ENCODE peak calls at places on chromosomes 12 and 14, in seven cellular contexts. Q, Y, L, H, S, P and V are unnamed samples.

GRCh38 chr14:50320279-50320678 is 8.2 kb downstream of the DMAC2L start:
- DNase-seq in Q (no peak), Y (no peak), L (no peak), H (peak; percentile 37), S (no peak), P (peak; percentile 60), V (no peak)

GRCh38 chr12:11705010-11705409 is 55.5 kb downstream of the ETV6 start:
- DNase-seq in Q (no peak), Y (no peak), L (no peak), H (no peak), S (no peak), P (peak; percentile 92), V (no peak)

GRCh38 chr12:21330682-21331253 is 3.9 kb downstream of the SLCO1A2 start:
- DNase-seq in Q (no peak), Y (no peak), L (no peak), H (no peak), S (no peak), P (no peak), V (no peak)

GRCh38 chr12:48852734-48853168 is 788 bp upstream of the DDX23 start:
- DNase-seq in Q (no peak), Y (no peak), L (no peak), H (no peak), S (no peak), P (no peak), V (no peak)

GRCh38 chr12:53388932-53389331 is 9.0 kb downstream of the SP1 start:
- DNase-seq in Q (no peak), Y (no peak), L (no peak), H (no peak), S (no peak), P (no peak), V (no peak)

GRCh38 chr12:7642876-7643309 is 22.8 kb downstream of the APOBEC1 start:
- DNase-seq in Q (no peak), Y (no peak), L (no peak), H (no peak), S (no peak), P (peak; percentile 17), V (no peak)

GRCh38 chr12:123006977-123007376 is 26.5 kb downstream of the ARL6IP4 start:
- DNase-seq in Q (no peak), Y (no peak), L (peak; percentile 59), H (no peak), S (no peak), P (no peak), V (no peak)

GRCh38 chr12:87160848-87161601 is 868.2 kb downstream of the C12orf50 start:
- DNase-seq in Q (no peak), Y (no peak), L (no peak), H (no peak), S (no peak), P (no peak), V (no peak)

GRCh38 chr12:64395739-64396138 is 5.2 kb upstream of the C12orf56 start:
- DNase-seq in Q (no peak), Y (no peak), L (no peak), H (no peak), S (no peak), P (peak; percentile 56), V (no peak)

GRCh38 chr12:67710582-67710981 is 62.0 kb downstream of the DYRK2 start:
- DNase-seq in Q (no peak), Y (no peak), L (no peak), H (no peak), S (peak; percentile 83), P (no peak), V (no peak)

GRCh38 chr14:55802986-55803431 is 223.0 kb downstream of the KTN1 start:
- DNase-seq in Q (no peak), Y (no peak), L (no peak), H (no peak), S (no peak), P (no peak), V (no peak)

GRCh38 chr12:44428825-44429224 is 447.3 kb downstream of the NELL2 start:
- DNase-seq in Q (no peak), Y (no peak), L (no peak), H (no peak), S (no peak), P (no peak), V (no peak)

GRCh38 chr14:96261053-96261452 is 5.0 kb downstream of the BDKRB1 start:
- DNase-seq in Q (no peak), Y (no peak), L (no peak), H (no peak), S (no peak), P (no peak), V (no peak)

GRCh38 chr12:60196366-60196765 is 600.5 kb downstream of the SLC16A7 start:
- DNase-seq in Q (no peak), Y (no peak), L (no peak), H (no peak), S (no peak), P (no peak), V (no peak)

GRCh38 chr14:105092912-105093425 is 27.7 kb upstream of the GPR132 start:
- DNase-seq in Q (peak; percentile 63), Y (peak; percentile 62), L (peak; percentile 88), H (peak; percentile 71), S (peak; percentile 76), P (peak; percentile 73), V (peak; percentile 64)

GRCh38 chr14:33916663-33917565 is 34.0 kb downstream of the EGLN3 start:
- DNase-seq in Q (no peak), Y (no peak), L (no peak), H (no peak), S (no peak), P (peak; percentile 64), V (no peak)

GRCh38 chr14:66709292-66709691 is 201.3 kb downstream of the GPHN start:
- DNase-seq in Q (no peak), Y (no peak), L (no peak), H (no peak), S (no peak), P (peak; percentile 40), V (no peak)

GRCh38 chr14:68476212-68476964 is 316.5 kb downstream of the ZFP36L1 start:
- DNase-seq in Q (no peak), Y (no peak), L (no peak), H (no peak), S (peak; percentile 35), P (peak; percentile 93), V (no peak)